ENCODE peak calls at places on chromosomes 2 and 18, in nine cellular contexts. Z, V, U, C, N, R, X, W and E are unnamed samples.

GRCh38 chr2:22748909-22749308 is 636.1 kb upstream of the KLHL29 start:
- DNase-seq in Z (no peak), V (no peak), U (no peak), C (no peak), N (no peak), R (no peak), X (no peak), W (no peak), E (no peak)

GRCh38 chr2:134070281-134070731 is 183.6 kb upstream of the MGAT5 start:
- DNase-seq in Z (no peak), V (no peak), U (no peak), C (peak; percentile 75), N (no peak), R (peak; percentile 29), X (no peak), W (no peak), E (no peak)

GRCh38 chr18:44325903-44326650 is 354.6 kb upstream of the SETBP1 start:
- DNase-seq in Z (peak; percentile 57), V (peak; percentile 16), U (peak; percentile 80), C (peak; percentile 32), N (peak; percentile 49), R (peak; percentile 61), X (no peak), W (peak; percentile 10), E (peak; percentile 87)

GRCh38 chr18:55779711-55780590 is 192.0 kb upstream of the TCF4 start:
- DNase-seq in Z (peak; percentile 42), V (peak; percentile 44), U (peak; percentile 63), C (peak; percentile 41), N (peak; percentile 72), R (peak; percentile 30), X (peak; percentile 63), W (no peak), E (peak; percentile 24)

GRCh38 chr2:176638167-176639015 is 369.1 kb downstream of the MTX2 start:
- DNase-seq in Z (peak; percentile 48), V (peak; percentile 62), U (peak; percentile 78), C (peak; percentile 70), N (peak; percentile 83), R (peak; percentile 45), X (peak; percentile 86), W (no peak), E (peak; percentile 58)

GRCh38 chr2:74525717-74526648 is at the start of gene DQX1:
- DNase-seq in Z (no peak), V (no peak), U (no peak), C (peak; percentile 27), N (no peak), R (peak; percentile 41), X (no peak), W (no peak), E (no peak)

GRCh38 chr2:11409184-11409959 is 56.6 kb downstream of the E2F6 start:
- DNase-seq in Z (no peak), V (no peak), U (no peak), C (no peak), N (no peak), R (no peak), X (no peak), W (no peak), E (no peak)

GRCh38 chr2:106658616-106659015 is 171.5 kb downstream of the CD8B2 start:
- DNase-seq in Z (no peak), V (no peak), U (no peak), C (no peak), N (no peak), R (no peak), X (no peak), W (no peak), E (no peak)

GRCh38 chr18:79606621-79607331 is 72.8 kb upstream of the CTDP1 start:
- DNase-seq in Z (no peak), V (peak; percentile 9), U (no peak), C (no peak), N (peak; percentile 45), R (no peak), X (peak; percentile 51), W (no peak), E (no peak)

GRCh38 chr18:76357585-76358265 is 137.3 kb downstream of the ZNF516 start:
- DNase-seq in Z (no peak), V (no peak), U (no peak), C (no peak), N (no peak), R (peak; percentile 20), X (no peak), W (no peak), E (no peak)

GRCh38 chr2:21092308-21092869 is 31.4 kb upstream of the TDRD15 start:
- DNase-seq in Z (no peak), V (no peak), U (no peak), C (no peak), N (no peak), R (no peak), X (no peak), W (no peak), E (no peak)

GRCh38 chr2:143259368-143259958 is 130.2 kb downstream of the ARHGAP15 start:
- DNase-seq in Z (peak; percentile 62), V (peak; percentile 29), U (peak; percentile 82), C (peak; percentile 49), N (peak; percentile 38), R (peak; percentile 73), X (peak; percentile 61), W (no peak), E (peak; percentile 82)

GRCh38 chr18:13280066-13280795 is 61.7 kb downstream of the LDLRAD4 start:
- DNase-seq in Z (peak; percentile 70), V (no peak), U (no peak), C (no peak), N (no peak), R (no peak), X (no peak), W (no peak), E (no peak)

GRCh38 chr2:234495076-234495800 is 1.6 kb downstream of the ARL4C start:
- DNase-seq in Z (no peak), V (no peak), U (no peak), C (no peak), N (no peak), R (peak; percentile 44), X (peak; percentile 62), W (no peak), E (peak; percentile 60)

DNA sequence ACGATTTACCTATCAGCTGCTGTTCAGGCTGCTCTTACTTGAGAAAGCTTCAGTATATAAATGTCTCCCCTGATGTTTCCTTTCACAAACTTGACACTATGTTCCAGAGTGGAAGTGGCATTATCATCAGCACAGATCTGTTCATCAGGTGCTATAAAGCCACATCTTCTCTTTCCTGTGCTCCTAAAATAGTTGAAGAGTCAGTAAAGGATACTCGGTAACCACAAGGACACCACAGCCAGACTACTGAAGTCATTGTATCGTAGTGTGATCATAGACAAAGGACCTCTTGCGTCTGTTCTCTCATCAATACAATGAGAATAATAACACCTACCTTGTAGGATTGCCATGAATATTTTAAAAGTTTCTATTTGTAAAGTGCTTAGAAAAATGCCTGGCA is 841.0 kb upstream of the CELF4 start:
- DNase-seq in Z (no peak), V (no peak), U (no peak), C (no peak), N (no peak), R (no peak), X (no peak), W (no peak), E (no peak)
- H3K4me3 ChIP-seq in Z (no peak overlapping the region), V (no peak overlapping the region), U (no peak overlapping the region), C (no peak overlapping the region), N (no peak overlapping the region), R (no peak overlapping the region), X (no peak overlapping the region), W (no peak overlapping the region), E (no peak overlapping the region)

GRCh38 chr2:235616846-235617245 is 123.0 kb downstream of the AGAP1 start:
- DNase-seq in Z (no peak), V (no peak), U (no peak), C (no peak), N (no peak), R (no peak), X (no peak), W (no peak), E (peak; percentile 83)
- H3K4me3 ChIP-seq in Z (no peak overlapping the region), V (peak overlapping the region; percentile 17), U (no peak overlapping the region), C (no peak overlapping the region), N (no peak overlapping the region), R (no peak overlapping the region), X (no peak overlapping the region), W (no peak overlapping the region), E (no peak overlapping the region)

GRCh38 chr2:43123486-43123885 is 102.9 kb downstream of the ZFP36L2 start:
- DNase-seq in Z (no peak), V (no peak), U (no peak), C (no peak), N (no peak), R (no peak), X (peak; percentile 61), W (no peak), E (no peak)
- H3K4me3 ChIP-seq in Z (no peak overlapping the region), V (no peak overlapping the region), U (no peak overlapping the region), C (no peak overlapping the region), N (no peak overlapping the region), R (no peak overlapping the region), X (no peak overlapping the region), W (no peak overlapping the region), E (no peak overlapping the region)

GRCh38 chr2:233074106-233074505 is 14.0 kb downstream of the INPP5D start:
- DNase-seq in Z (no peak), V (no peak), U (no peak), C (no peak), N (no peak), R (no peak), X (no peak), W (no peak), E (no peak)

GRCh38 chr2:233072838-233073237 is 12.7 kb downstream of the INPP5D start:
- DNase-seq in Z (no peak), V (no peak), U (no peak), C (no peak), N (no peak), R (no peak), X (no peak), W (no peak), E (no peak)

GRCh38 chr2:233076749-233077148 is 16.6 kb downstream of the INPP5D start:
- DNase-seq in Z (no peak), V (no peak), U (no peak), C (no peak), N (no peak), R (no peak), X (no peak), W (no peak), E (no peak)

GRCh38 chr2:233075966-233076339 is 15.8 kb downstream of the INPP5D start:
- DNase-seq in Z (no peak), V (no peak), U (no peak), C (no peak), N (no peak), R (no peak), X (no peak), W (no peak), E (no peak)

DNA sequence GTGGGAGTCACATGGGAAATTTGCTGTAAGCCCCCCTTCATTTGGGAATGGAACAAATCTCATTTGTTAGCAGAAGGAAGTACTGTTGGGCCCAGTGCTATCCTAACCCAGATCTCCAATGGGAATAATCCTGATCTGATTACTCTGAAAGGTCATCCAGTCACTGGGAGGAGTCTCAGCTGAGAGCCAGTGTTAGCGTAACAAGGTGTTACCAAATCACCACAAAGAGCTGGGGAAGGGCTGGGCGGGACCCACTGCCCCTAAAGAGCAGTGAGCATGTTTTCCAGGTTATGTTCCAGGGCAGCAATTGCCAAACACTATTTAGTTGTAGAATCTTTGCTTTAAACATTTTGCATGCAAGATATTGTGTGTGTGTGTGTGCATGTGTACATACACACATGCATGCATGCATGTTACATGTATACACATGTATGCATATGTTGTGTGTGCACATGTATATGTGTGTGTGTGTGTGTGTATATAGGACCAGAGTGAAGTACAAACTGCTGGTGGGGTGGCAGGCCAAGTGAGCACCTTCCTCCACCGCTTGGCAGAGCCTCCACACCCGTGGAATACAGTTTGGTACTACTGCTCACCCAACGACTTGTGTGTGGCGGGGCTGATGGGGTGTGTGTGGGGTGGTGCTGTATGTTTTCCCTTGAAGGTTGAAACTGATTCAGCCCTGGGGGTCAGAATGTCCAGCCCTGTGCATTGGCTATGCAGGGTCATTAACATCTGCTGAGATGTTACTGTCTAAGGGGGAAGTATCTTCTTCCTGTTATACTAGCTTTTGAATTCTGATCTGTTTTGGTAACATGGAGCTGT is 15.2 kb downstream of the INPP5D start:
- DNase-seq in Z (no peak), V (no peak), U (no peak), C (no peak), N (no peak), R (no peak), X (no peak), W (no peak), E (no peak)
- H3K4me3 ChIP-seq in Z (no peak overlapping the region), V (no peak overlapping the region), U (no peak overlapping the region), C (no peak overlapping the region), N (no peak overlapping the region), R (no peak overlapping the region), X (no peak overlapping the region), W (no peak overlapping the region), E (no peak overlapping the region)